ENCODE peak calls at places on chromosomes 1 and 21, in seven cellular contexts. X is NB4, I is A549, L is WTC11, K is HepG2, C is K562, U is endothelial cell of umbilical vein. M is an unnamed sample.

GRCh38 chr1:235933483-235934116 is 66.9 kb upstream of the LYST start:
- DNase-seq in X (peak; percentile 69), I (peak; percentile 27), L (no peak), K (no peak), C (no peak), U (peak; percentile 25), M (no peak)

GRCh38 chr1:168794057-168794456 is 65.1 kb upstream of the DPT start:
- DNase-seq in X (no peak), I (peak; percentile 23), L (no peak), K (no peak), C (no peak), U (no peak), M (no peak)

GRCh38 chr1:23283660-23284602 is 60.2 kb downstream of the HNRNPR start:
- DNase-seq in X (no peak), I (no peak), L (no peak), K (no peak), C (no peak), U (no peak), M (no peak)

GRCh38 chr1:188128761-188129160 is 1300.0 kb downstream of the PLA2G4A start:
- DNase-seq in X (no peak), I (peak; percentile 2), L (no peak), K (no peak), C (no peak), U (peak; percentile 17), M (no peak)

GRCh38 chr1:180286417-180286816 is 56.4 kb downstream of the LHX4 start:
- DNase-seq in X (no peak), I (no peak), L (no peak), K (no peak), C (no peak), U (no peak), M (no peak)

GRCh38 chr1:183676515-183677189 is 23.5 kb upstream of the APOBEC4 start:
- DNase-seq in X (no peak), I (no peak), L (no peak), K (peak; percentile 54), C (no peak), U (no peak), M (no peak)

GRCh38 chr1:110136911-110137310 is 13.4 kb upstream of the SLC6A17 start:
- DNase-seq in X (no peak), I (no peak), L (peak; percentile 79), K (peak; percentile 4), C (no peak), U (no peak), M (no peak)

GRCh38 chr1:50964863-50965262 is 4.8 kb upstream of the FAF1 start:
- DNase-seq in X (no peak), I (no peak), L (no peak), K (no peak), C (no peak), U (no peak), M (no peak)

GRCh38 chr1:202501281-202501680 is 152.8 kb downstream of the PPP1R12B start:
- DNase-seq in X (peak; percentile 44), I (peak; percentile 41), L (no peak), K (peak; percentile 31), C (peak; percentile 13), U (peak; percentile 32), M (peak; percentile 12)

GRCh38 chr1:157403203-157403602 is 149.1 kb downstream of the FCRL5 start:
- DNase-seq in X (peak; percentile 89), I (peak; percentile 9), L (peak; percentile 21), K (no peak), C (no peak), U (no peak), M (peak; percentile 3)

GRCh38 chr21:35924714-35925301 is 135.5 kb downstream of the SETD4 start:
- DNase-seq in X (peak; percentile 91), I (peak; percentile 21), L (no peak), K (no peak), C (no peak), U (peak; percentile 36), M (no peak)

GRCh38 chr1:243493156-243494129 is 237.6 kb downstream of the SDCCAG8 start:
- DNase-seq in X (no peak), I (no peak), L (no peak), K (no peak), C (no peak), U (no peak), M (no peak)

GRCh38 chr1:29269356-29269755 is 33.0 kb downstream of the PTPRU start:
- DNase-seq in X (no peak), I (no peak), L (no peak), K (no peak), C (no peak), U (no peak), M (no peak)

GRCh38 chr1:919271-919872 is 4.4 kb upstream of the SAMD11 start:
- DNase-seq in X (no peak), I (no peak), L (no peak), K (no peak), C (no peak), U (no peak), M (no peak)

GRCh38 chr1:212624976-212625501 is 16.5 kb downstream of the ATF3 start:
- DNase-seq in X (no peak), I (no peak), L (no peak), K (no peak), C (no peak), U (no peak), M (no peak)

GRCh38 chr1:227170361-227171166 is 147.7 kb downstream of the CDC42BPA start:
- DNase-seq in X (no peak), I (no peak), L (no peak), K (no peak), C (peak; percentile 35), U (no peak), M (no peak)

GRCh38 chr1:198929961-198930599 is 291.2 kb downstream of the PTPRC start:
- DNase-seq in X (peak; percentile 85), I (peak; percentile 30), L (no peak), K (no peak), C (no peak), U (no peak), M (no peak)

GRCh38 chr1:206729507-206729906 is 41.1 kb upstream of the IL19 start:
- DNase-seq in X (no peak), I (no peak), L (no peak), K (no peak), C (no peak), U (no peak), M (no peak)

GRCh38 chr21:44485254-44485793 is 30.0 kb downstream of the LRRC3 start:
- DNase-seq in X (no peak), I (peak; percentile 83), L (peak; percentile 82), K (no peak), C (peak; percentile 51), U (peak; percentile 54), M (peak; percentile 46)

GRCh38 chr1:203534526-203534925 is 40.6 kb downstream of the OPTC start:
- DNase-seq in X (no peak), I (peak; percentile 71), L (no peak), K (no peak), C (no peak), U (no peak), M (no peak)

GRCh38 chr1:52574594-52574993 is 21.7 kb upstream of the TUT4 start:
- DNase-seq in X (peak; percentile 46), I (peak; percentile 66), L (no peak), K (no peak), C (no peak), U (peak; percentile 85), M (peak; percentile 76)

GRCh38 chr21:39087238-39087975 is 95.8 kb downstream of the PSMG1 start:
- DNase-seq in X (no peak), I (no peak), L (no peak), K (no peak), C (no peak), U (no peak), M (no peak)

DNA sequence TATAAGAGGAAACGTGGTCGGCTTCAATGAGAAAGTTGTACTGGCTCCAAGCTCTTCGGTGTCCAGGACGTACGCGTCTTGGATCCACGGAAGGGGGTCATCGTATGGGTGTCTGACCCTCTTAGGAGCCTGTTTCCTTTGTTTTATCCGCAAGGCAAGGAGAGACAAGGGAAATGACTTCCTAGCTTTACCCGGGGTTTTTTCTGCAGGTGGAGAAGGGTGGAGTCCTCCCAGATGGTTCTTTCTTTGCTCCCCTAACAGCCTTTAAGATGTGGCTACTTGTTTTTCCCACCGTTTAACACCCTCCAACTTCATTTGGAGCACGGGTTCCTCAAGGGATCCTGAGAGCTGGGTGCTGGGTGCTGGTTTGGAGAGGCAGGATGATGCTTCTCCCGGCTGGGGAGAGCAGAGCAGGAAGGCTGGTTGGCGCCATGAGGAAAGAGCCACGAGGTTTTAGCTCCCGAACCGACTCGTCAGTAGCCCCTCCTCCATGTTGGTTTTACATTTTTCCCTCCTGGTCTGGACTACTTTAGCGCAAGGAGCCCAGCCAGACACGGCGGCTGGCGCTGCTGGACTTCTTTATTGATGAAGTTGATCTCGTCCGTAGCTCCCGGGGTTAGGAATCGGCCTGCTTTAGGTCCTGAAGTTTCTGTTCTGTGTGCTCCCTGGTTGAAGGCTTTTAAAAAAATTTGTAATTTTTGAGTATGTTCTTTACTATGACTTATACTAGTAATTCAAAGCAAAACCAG is 1.3 kb downstream of the UCK2 start:
- DNase-seq in X (peak; percentile 83), I (peak; percentile 87), L (peak; percentile 51), K (peak; percentile 82), C (peak; percentile 79), U (peak; percentile 86), M (peak; percentile 58)
- TF ChIP-seq MAX in X (peak; percentile 84), I (peak; percentile 95), L (peak; percentile 63), K (peak; percentile 88), C (peak; percentile 72), U (peak; percentile 61), M (peak; percentile 89)

GRCh38 chr1:17040135-17040534 is 13.7 kb downstream of the SDHB start:
- DNase-seq in X (no peak), I (no peak), L (no peak), K (no peak), C (no peak), U (no peak), M (no peak)
- TF ChIP-seq MAX in X (no peak), I (no peak), L (no peak), K (no peak), C (no peak), U (no peak), M (no peak)

DNA sequence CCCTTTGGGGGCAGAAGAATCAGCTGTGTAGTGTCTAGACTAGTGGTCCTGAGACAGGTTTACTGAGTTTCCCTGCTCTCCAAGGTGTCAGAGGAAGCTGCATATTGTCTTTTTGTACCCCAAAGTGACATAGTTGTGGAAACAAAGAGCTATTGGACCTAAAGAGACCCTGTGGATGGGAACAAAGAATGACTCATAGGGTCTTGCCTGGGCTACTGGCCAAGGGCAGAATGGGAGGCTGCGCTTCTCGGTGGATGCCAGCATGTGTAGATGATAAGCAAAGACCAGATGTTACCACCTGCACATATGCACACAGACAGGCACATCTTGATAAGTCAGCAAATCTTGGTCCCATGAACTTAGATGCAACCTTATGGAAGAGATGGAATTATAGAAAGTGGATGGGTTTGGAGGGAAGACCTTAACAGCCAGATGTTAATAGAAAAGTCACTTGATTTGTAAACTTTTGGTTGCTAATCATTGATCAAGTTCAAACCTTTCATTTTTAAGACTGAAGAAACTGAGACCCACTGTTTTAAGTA is 21.9 kb upstream of the CDC7 start:
- DNase-seq in X (no peak), I (no peak), L (no peak), K (no peak), C (no peak), U (peak; percentile 16), M (no peak)
- TF ChIP-seq MAX in X (no peak), I (no peak), L (no peak), K (no peak), C (no peak), U (no peak), M (no peak)

DNA sequence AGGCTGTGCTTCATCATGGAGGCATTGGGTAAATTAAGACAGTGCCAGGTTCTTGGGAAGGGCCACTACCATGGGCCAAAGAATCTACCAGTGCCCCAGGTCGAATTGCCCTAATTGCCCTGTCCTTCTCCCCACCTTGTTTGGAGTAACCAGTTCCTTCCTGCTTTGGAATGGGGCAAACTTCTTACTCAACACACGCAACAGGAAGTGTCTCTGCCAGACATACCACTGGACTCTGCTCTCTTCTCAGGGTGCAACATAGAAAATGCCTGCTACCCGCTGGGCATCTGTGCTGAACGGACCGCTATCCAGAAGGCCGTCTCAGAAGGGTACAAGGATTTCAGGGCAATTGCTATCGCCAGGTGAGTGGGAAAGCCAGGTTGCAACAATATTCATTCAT is 15.8 kb downstream of the CDA start:
- DNase-seq in X (peak; percentile 52), I (peak; percentile 28), L (no peak), K (no peak), C (no peak), U (no peak), M (no peak)
- TF ChIP-seq MAX in X (no peak), I (no peak), L (no peak), K (no peak), C (no peak), U (no peak), M (no peak)